ENCODE peak calls at places on chromosomes 13 and 19, in ten cellular contexts. J is heart left ventricle; B is heart right ventricle; R is psoas muscle; G is neuronal stem cell; D is CD4-positive, alpha-beta memory T cell; C is GM23248; K is NT2/D1; A is IMR-90; H is ascending aorta. F is an unnamed sample. For H3K4me1, the result is how much of the 10 kb centered on the place peaks cover.

GRCh38 chr13:74825170-74825948 is 656.6 kb downstream of the TBC1D4 start:
- DNase-seq in J (no peak), B (no peak), R (no peak), G (peak), D (no peak), C (peak), K (no peak), A (peak), H (no peak), F (no peak)

GRCh38 chr13:93730780-93731179 is 504.2 kb downstream of the GPC6 start:
- DNase-seq in J (no peak), B (no peak), R (no peak), G (no peak), D (no peak), C (no peak), K (no peak), A (peak), H (no peak), F (no peak)

GRCh38 chr13:49022472-49023144 is 46.9 kb downstream of the FNDC3A start:
- DNase-seq in J (no peak), B (no peak), R (no peak), G (no peak), D (no peak), C (peak), K (no peak), A (peak), H (no peak), F (no peak)

GRCh38 chr13:80840313-80840976 is 499.5 kb upstream of the SPRY2 start:
- DNase-seq in J (no peak), B (no peak), R (no peak), G (peak), D (no peak), C (peak), K (no peak), A (no peak), H (no peak), F (no peak)

GRCh38 chr19:32458500-32459123 is 53.0 kb downstream of the DPY19L3 start:
- DNase-seq in J (no peak), B (no peak), R (no peak), G (no peak), D (no peak), C (peak), K (no peak), A (no peak), H (no peak), F (no peak)

GRCh38 chr19:19342086-19343015 is 21.7 kb downstream of the MAU2 start:
- DNase-seq in J (peak), B (peak), R (peak), G (peak), D (no peak), C (peak), K (peak), A (peak), H (peak), F (peak)

GRCh38 chr19:49006905-49007304 is 10.0 kb downstream of the LHB start:
- DNase-seq in J (no peak), B (no peak), R (no peak), G (no peak), D (no peak), C (no peak), K (no peak), A (no peak), H (no peak), F (no peak)

GRCh38 chr13:112893570-112894422 is 75.2 kb upstream of the MCF2L start:
- DNase-seq in J (peak), B (peak), R (no peak), G (peak), D (peak), C (peak), K (no peak), A (peak), H (no peak), F (peak)

GRCh38 chr13:87680298-87680697 is 9.1 kb downstream of the SLITRK5 start:
- DNase-seq in J (no peak), B (no peak), R (no peak), G (no peak), D (no peak), C (no peak), K (no peak), A (no peak), H (no peak), F (no peak)

GRCh38 chr19:7715671-7716070 is 13.7 kb upstream of the FCER2 start:
- DNase-seq in J (no peak), B (no peak), R (no peak), G (no peak), D (no peak), C (no peak), K (no peak), A (no peak), H (no peak), F (no peak)

GRCh38 chr13:28822161-28822560 is 2.0 kb downstream of the MTUS2 start:
- DNase-seq in J (no peak), B (no peak), R (no peak), G (no peak), D (no peak), C (no peak), K (no peak), A (no peak), H (no peak), F (no peak)

GRCh38 chr13:65595881-65596280 is 1634.3 kb downstream of the PCDH9 start:
- DNase-seq in J (no peak), B (no peak), R (no peak), G (no peak), D (no peak), C (peak), K (no peak), A (peak), H (no peak), F (no peak)

GRCh38 chr19:41426952-41427646 is at the start of gene B3GNT8:
- DNase-seq in J (peak), B (peak), R (peak), G (peak), D (peak), C (peak), K (peak), A (peak), H (peak), F (peak)

DNA sequence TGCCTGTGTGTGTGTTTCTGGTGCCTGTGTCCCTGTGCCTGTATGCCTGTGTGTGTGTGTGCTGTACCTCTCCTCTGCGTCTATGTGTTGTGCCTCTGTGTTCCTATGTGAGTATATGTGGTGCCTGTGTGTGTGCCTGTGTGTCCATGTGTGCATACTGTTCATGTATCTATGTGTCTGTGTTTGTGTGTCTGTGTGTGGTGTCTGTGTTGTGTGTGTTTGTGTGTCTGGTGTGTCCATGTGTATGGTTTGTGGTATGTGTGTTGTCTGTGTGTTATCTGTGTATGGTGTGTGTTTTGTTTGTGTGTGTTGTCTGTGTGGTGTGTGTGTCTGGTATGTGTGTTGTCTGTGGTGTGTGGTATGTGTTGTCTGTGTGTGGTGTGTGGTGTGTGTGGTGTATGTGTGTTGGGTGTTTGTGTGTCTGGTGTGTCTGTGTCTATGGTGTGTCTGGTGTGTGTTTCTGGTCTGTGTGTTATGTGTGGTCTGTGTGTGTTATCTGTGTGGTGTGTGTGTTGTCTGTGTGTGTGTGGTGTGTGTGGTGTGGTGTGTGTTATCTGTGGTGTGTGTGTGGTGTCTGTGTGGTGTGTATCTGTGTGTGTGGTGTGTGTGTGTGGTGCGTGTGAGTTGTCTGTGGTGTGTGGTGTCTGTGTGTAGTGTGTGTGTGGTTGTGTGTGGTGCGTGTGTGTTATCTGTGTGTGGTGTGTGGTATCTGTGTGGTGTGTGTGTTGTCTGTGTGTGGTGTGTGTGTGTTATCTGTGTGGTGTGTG is 20.4 kb downstream of the HDGFL2 start:
- DNase-seq in J (no peak), B (no peak), R (no peak), G (no peak), D (no peak), C (no peak), K (no peak), A (no peak), H (no peak), F (no peak)
- H3K4me1 ChIP-seq in J (under half), B (under half), R (under half), G (under half), D (under half), C (under half), K (under half), A (under half), H (under half), F (under half)

DNA sequence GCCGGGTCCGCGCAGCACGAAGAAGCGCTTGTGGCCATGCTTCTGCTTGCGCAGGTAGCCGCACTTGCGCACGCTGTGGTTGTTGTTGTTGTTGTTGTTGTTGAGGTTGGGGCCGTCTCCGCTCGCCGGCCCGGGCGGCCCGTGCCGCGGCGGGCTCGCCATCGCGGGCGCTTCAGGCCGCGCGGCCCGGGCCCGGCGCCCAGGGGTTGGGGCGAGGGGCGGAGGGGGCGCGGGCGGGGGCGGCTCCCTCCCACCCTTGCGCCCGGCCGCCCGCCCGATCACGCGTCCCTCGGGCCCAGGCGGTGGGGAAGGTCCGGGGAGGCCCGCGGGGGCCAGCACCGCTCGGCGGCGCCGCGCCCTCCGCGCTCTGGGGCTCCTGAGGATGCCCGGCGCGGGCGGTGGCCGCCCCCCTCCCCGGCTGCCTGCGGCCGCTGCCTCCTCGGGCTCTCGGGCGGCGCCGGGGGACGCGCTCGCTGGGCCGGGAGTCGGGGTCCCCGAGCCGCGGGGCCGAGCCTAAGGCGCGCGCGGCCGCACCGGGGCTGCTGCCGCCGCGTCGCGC is 412 bp downstream of the IRS2 start:
- DNase-seq in J (peak), B (peak), R (peak), G (no peak), D (no peak), C (peak), K (no peak), A (no peak), H (no peak), F (no peak)
- H3K4me1 ChIP-seq in J (under half), B (under half), R (under half), G (under half), D (under half), C (under half), K (under half), A (under half), H (under half), F (under half)

DNA sequence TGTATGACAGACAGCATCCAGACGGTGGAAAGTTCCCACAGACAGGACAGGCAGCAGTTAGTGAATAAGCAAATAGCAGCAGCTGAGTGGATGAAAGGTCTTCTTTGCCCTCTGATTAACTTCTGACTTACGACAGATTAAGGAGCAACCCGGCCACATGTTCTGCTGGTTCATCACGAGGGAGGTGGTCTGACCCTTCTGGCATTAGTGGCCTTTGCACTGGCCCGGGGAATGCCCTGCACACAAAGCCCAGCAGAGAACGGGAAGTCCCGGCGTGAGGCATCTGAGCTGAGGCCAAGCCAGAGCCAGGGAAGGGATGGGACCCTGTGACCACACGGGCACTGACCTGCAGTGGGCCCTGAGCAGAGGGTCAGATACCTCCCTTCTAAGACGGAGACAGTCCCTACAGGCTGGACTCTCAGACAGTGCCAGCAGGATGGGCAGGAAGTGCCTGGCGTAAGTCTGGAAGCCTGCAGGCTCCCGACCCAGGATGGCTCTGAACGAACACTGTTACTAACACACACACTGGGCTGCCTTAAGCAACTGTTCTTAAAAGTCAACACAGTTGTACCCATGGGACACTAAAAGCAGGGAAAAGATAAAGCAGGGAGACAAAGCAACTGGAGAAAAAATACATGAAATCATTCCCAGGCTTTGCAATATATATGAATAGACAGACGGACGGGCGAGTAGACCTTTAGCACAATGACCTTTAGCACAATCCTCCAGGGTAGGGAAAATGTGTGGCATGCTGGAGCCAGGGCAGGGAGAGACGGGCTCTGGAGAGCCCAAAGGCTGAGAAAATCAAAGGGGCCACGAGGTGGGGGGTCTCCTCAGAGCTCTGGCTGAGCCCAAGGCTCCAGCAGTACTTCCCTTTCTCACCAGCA is 6.3 kb downstream of the C19orf12 start:
- DNase-seq in J (no peak), B (peak), R (peak), G (no peak), D (no peak), C (no peak), K (no peak), A (no peak), H (no peak), F (peak)
- H3K4me1 ChIP-seq in J (under half), B (under half), R (under half), G (under half), D (half or more), C (under half), K (under half), A (under half), H (under half), F (under half)

DNA sequence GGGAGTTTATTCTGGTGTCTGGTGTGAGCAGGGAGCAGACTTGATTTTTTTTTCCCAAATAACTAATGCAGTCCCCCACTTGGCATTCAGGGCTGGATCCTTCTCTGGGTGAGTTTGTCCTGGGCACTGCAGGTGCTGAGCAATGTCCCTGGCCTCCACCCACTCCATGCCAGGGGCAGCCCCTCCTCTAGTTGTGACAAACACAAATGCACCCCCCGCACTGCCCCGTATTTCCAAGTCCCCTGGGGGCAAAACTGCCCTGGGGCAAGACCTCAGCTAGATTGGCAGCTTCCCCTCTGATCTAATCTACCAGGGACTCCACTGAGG is 6.4 kb downstream of the MOB3A start:
- DNase-seq in J (no peak), B (no peak), R (no peak), G (no peak), D (no peak), C (no peak), K (no peak), A (no peak), H (no peak), F (no peak)
- H3K4me1 ChIP-seq in J (under half), B (under half), R (under half), G (under half), D (half or more), C (under half), K (under half), A (under half), H (under half), F (half or more)

DNA sequence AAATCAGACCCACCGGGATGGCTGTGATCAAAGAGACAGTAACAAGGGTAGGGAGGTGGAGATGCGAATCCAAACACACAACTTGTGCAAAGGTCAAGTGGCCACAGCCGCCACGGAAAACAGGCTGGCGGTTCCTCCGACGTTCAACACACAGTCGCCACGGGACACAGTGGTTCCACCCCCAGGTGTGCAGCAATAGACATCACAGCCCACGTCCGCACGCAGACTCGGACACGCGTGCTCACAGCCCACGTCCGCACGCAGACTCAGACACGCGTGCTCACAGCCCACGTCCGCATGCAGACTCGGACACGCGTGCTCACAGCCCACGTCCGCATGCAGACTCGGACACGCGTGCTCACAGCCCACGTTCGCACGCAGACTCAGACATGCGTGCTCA is 70.1 kb downstream of the RASA3 start:
- DNase-seq in J (peak), B (no peak), R (no peak), G (no peak), D (no peak), C (no peak), K (no peak), A (no peak), H (no peak), F (no peak)
- H3K4me1 ChIP-seq in J (half or more), B (under half), R (under half), G (under half), D (half or more), C (under half), K (under half), A (under half), H (under half), F (under half)

DNA sequence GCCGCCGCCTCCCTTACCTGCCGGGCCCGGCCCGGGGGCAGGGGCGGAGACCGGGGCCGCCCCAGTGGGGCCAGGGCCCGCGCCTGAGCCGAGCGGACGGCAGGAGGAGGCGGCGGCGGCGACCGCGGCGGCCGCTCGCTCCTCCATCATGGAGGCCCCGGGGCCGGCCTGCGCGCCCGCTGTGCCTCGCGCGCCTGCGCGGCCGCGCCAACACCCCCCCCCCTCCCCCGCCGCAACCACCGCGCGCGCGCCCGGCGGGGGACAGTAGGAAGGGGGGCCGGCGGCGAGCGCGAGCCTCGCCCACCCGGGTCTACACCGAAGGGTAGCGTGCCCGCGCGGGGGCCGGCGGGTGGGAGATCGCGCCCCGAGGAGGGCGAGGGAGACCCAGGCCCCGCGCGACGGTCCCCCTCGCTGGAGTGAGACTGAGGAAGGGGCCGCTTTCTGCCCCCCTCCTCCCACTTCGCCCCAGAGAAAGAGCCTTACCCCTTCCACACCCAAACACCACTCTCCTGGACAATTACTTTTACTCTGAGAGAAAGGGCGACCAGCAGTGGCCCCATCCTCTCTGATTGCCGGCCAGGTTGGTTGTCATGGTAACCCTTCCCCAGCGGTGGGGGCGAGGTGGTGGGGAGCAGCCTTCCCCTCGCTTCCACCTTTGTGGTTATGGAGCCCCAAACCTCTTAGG is at the start of gene STRN4:
- DNase-seq in J (no peak), B (peak), R (peak), G (peak), D (peak), C (peak), K (no peak), A (no peak), H (no peak), F (peak)
- H3K4me1 ChIP-seq in J (under half), B (under half), R (under half), G (under half), D (under half), C (under half), K (under half), A (under half), H (under half), F (under half)

GRCh38 chr13:41026806-41027205 is 7.7 kb upstream of the ELF1 start:
- DNase-seq in J (no peak), B (no peak), R (no peak), G (no peak), D (no peak), C (no peak), K (no peak), A (no peak), H (no peak), F (no peak)
- H3K4me1 ChIP-seq in J (under half), B (under half), R (under half), G (under half), D (under half), C (under half), K (under half), A (under half), H (under half), F (under half)

F was measured in transverse colon.